ENCODE peak calls at places on chromosomes 11 and 22, in ten cellular contexts. One of them, this sample, is unnamed.

GRCh38 chr22:40044870-40045834 is 50.4 kb downstream of the FAM83F start:
- DNase-seq in heart left ventricle: peak
- DNase-seq in NCI-H2171 treated with DMSO at 0.1 percent for 48 hours: peak
- DNase-seq in Right ventricle myocardium inferior: peak
- DNase-seq in neural crest cell: no peak
- DNase-seq in IMR-90: peak
- DNase-seq in SW 1271: peak
- DNase-seq in naive thymus-derived CD8-positive, alpha-beta T cell: peak
- DNase-seq in stimulated activated CD4-positive, alpha-beta T cell treated with anti-CD3 and anti-CD28 coated beads, Interleukin-2, amount 100 ng/mL, for 24 hours: peak
- DNase-seq in non-pigmented ciliary epithelial cell: no peak
- DNase-seq in this sample: peak

GRCh38 chr11:109303342-109303741 is 118.6 kb upstream of the C11orf87 start:
- DNase-seq in heart left ventricle: no peak
- DNase-seq in NCI-H2171 treated with DMSO at 0.1 percent for 48 hours: no peak
- DNase-seq in Right ventricle myocardium inferior: no peak
- DNase-seq in neural crest cell: no peak
- DNase-seq in IMR-90: no peak
- DNase-seq in SW 1271: no peak
- DNase-seq in naive thymus-derived CD8-positive, alpha-beta T cell: no peak
- DNase-seq in stimulated activated CD4-positive, alpha-beta T cell treated with anti-CD3 and anti-CD28 coated beads, Interleukin-2, amount 100 ng/mL, for 24 hours: no peak
- DNase-seq in non-pigmented ciliary epithelial cell: no peak
- DNase-seq in this sample: no peak

GRCh38 chr11:120985718-120986569 is 38.0 kb upstream of the TBCEL start:
- DNase-seq in heart left ventricle: peak
- DNase-seq in NCI-H2171 treated with DMSO at 0.1 percent for 48 hours: peak
- DNase-seq in Right ventricle myocardium inferior: no peak
- DNase-seq in neural crest cell: peak
- DNase-seq in IMR-90: peak
- DNase-seq in SW 1271: no peak
- DNase-seq in naive thymus-derived CD8-positive, alpha-beta T cell: peak
- DNase-seq in stimulated activated CD4-positive, alpha-beta T cell treated with anti-CD3 and anti-CD28 coated beads, Interleukin-2, amount 100 ng/mL, for 24 hours: peak
- DNase-seq in non-pigmented ciliary epithelial cell: no peak
- DNase-seq in this sample: peak

GRCh38 chr11:34492806-34493414 is 20.7 kb downstream of the ELF5 start:
- DNase-seq in heart left ventricle: peak
- DNase-seq in NCI-H2171 treated with DMSO at 0.1 percent for 48 hours: peak
- DNase-seq in Right ventricle myocardium inferior: no peak
- DNase-seq in neural crest cell: peak
- DNase-seq in IMR-90: peak
- DNase-seq in SW 1271: peak
- DNase-seq in naive thymus-derived CD8-positive, alpha-beta T cell: peak
- DNase-seq in stimulated activated CD4-positive, alpha-beta T cell treated with anti-CD3 and anti-CD28 coated beads, Interleukin-2, amount 100 ng/mL, for 24 hours: peak
- DNase-seq in non-pigmented ciliary epithelial cell: no peak
- DNase-seq in this sample: peak

GRCh38 chr22:28514314-28514713 is 165.3 kb downstream of the TTC28 start:
- DNase-seq in heart left ventricle: no peak
- DNase-seq in NCI-H2171 treated with DMSO at 0.1 percent for 48 hours: no peak
- DNase-seq in Right ventricle myocardium inferior: no peak
- DNase-seq in neural crest cell: no peak
- DNase-seq in IMR-90: no peak
- DNase-seq in SW 1271: no peak
- DNase-seq in naive thymus-derived CD8-positive, alpha-beta T cell: no peak
- DNase-seq in stimulated activated CD4-positive, alpha-beta T cell treated with anti-CD3 and anti-CD28 coated beads, Interleukin-2, amount 100 ng/mL, for 24 hours: no peak
- DNase-seq in non-pigmented ciliary epithelial cell: no peak
- DNase-seq in this sample: peak

GRCh38 chr11:130606781-130607511 is 158.5 kb downstream of the ADAMTS15 start:
- DNase-seq in heart left ventricle: no peak
- DNase-seq in NCI-H2171 treated with DMSO at 0.1 percent for 48 hours: no peak
- DNase-seq in Right ventricle myocardium inferior: peak
- DNase-seq in neural crest cell: no peak
- DNase-seq in IMR-90: peak
- DNase-seq in SW 1271: no peak
- DNase-seq in naive thymus-derived CD8-positive, alpha-beta T cell: no peak
- DNase-seq in stimulated activated CD4-positive, alpha-beta T cell treated with anti-CD3 and anti-CD28 coated beads, Interleukin-2, amount 100 ng/mL, for 24 hours: no peak
- DNase-seq in non-pigmented ciliary epithelial cell: no peak
- DNase-seq in this sample: no peak

GRCh38 chr11:69704508-69705245 is 855 bp upstream of the FGF19 start:
- DNase-seq in heart left ventricle: no peak
- DNase-seq in NCI-H2171 treated with DMSO at 0.1 percent for 48 hours: peak
- DNase-seq in Right ventricle myocardium inferior: no peak
- DNase-seq in neural crest cell: peak
- DNase-seq in IMR-90: no peak
- DNase-seq in SW 1271: no peak
- DNase-seq in naive thymus-derived CD8-positive, alpha-beta T cell: no peak
- DNase-seq in stimulated activated CD4-positive, alpha-beta T cell treated with anti-CD3 and anti-CD28 coated beads, Interleukin-2, amount 100 ng/mL, for 24 hours: no peak
- DNase-seq in non-pigmented ciliary epithelial cell: no peak
- DNase-seq in this sample: peak

GRCh38 chr22:46108564-46109473 is 41.5 kb upstream of the PPARA start:
- DNase-seq in heart left ventricle: peak
- DNase-seq in NCI-H2171 treated with DMSO at 0.1 percent for 48 hours: no peak
- DNase-seq in Right ventricle myocardium inferior: no peak
- DNase-seq in neural crest cell: no peak
- DNase-seq in IMR-90: peak
- DNase-seq in SW 1271: peak
- DNase-seq in naive thymus-derived CD8-positive, alpha-beta T cell: no peak
- DNase-seq in stimulated activated CD4-positive, alpha-beta T cell treated with anti-CD3 and anti-CD28 coated beads, Interleukin-2, amount 100 ng/mL, for 24 hours: no peak
- DNase-seq in non-pigmented ciliary epithelial cell: no peak
- DNase-seq in this sample: peak

GRCh38 chr11:64787526-64788320 is 9.4 kb upstream of the SF1 start:
- DNase-seq in heart left ventricle: no peak
- DNase-seq in NCI-H2171 treated with DMSO at 0.1 percent for 48 hours: no peak
- DNase-seq in Right ventricle myocardium inferior: peak
- DNase-seq in neural crest cell: peak
- DNase-seq in IMR-90: peak
- DNase-seq in SW 1271: peak
- DNase-seq in naive thymus-derived CD8-positive, alpha-beta T cell: peak
- DNase-seq in stimulated activated CD4-positive, alpha-beta T cell treated with anti-CD3 and anti-CD28 coated beads, Interleukin-2, amount 100 ng/mL, for 24 hours: peak
- DNase-seq in non-pigmented ciliary epithelial cell: no peak
- DNase-seq in this sample: peak

GRCh38 chr11:3163241-3163981 is 1.7 kb downstream of the OSBPL5 start:
- DNase-seq in heart left ventricle: no peak
- DNase-seq in NCI-H2171 treated with DMSO at 0.1 percent for 48 hours: peak
- DNase-seq in Right ventricle myocardium inferior: peak
- DNase-seq in neural crest cell: no peak
- DNase-seq in IMR-90: no peak
- DNase-seq in SW 1271: no peak
- DNase-seq in naive thymus-derived CD8-positive, alpha-beta T cell: no peak
- DNase-seq in stimulated activated CD4-positive, alpha-beta T cell treated with anti-CD3 and anti-CD28 coated beads, Interleukin-2, amount 100 ng/mL, for 24 hours: no peak
- DNase-seq in non-pigmented ciliary epithelial cell: no peak
- DNase-seq in this sample: no peak

GRCh38 chr11:72069200-72069599 is 11.1 kb downstream of the NUMA1 start:
- DNase-seq in heart left ventricle: no peak
- DNase-seq in NCI-H2171 treated with DMSO at 0.1 percent for 48 hours: no peak
- DNase-seq in Right ventricle myocardium inferior: no peak
- DNase-seq in neural crest cell: no peak
- DNase-seq in IMR-90: no peak
- DNase-seq in SW 1271: no peak
- DNase-seq in naive thymus-derived CD8-positive, alpha-beta T cell: no peak
- DNase-seq in stimulated activated CD4-positive, alpha-beta T cell treated with anti-CD3 and anti-CD28 coated beads, Interleukin-2, amount 100 ng/mL, for 24 hours: no peak
- DNase-seq in non-pigmented ciliary epithelial cell: no peak
- DNase-seq in this sample: peak

GRCh38 chr11:66692446-66692845 is 14.8 kb upstream of the RBM4B start:
- DNase-seq in heart left ventricle: no peak
- DNase-seq in NCI-H2171 treated with DMSO at 0.1 percent for 48 hours: no peak
- DNase-seq in Right ventricle myocardium inferior: no peak
- DNase-seq in neural crest cell: no peak
- DNase-seq in IMR-90: no peak
- DNase-seq in SW 1271: no peak
- DNase-seq in naive thymus-derived CD8-positive, alpha-beta T cell: no peak
- DNase-seq in stimulated activated CD4-positive, alpha-beta T cell treated with anti-CD3 and anti-CD28 coated beads, Interleukin-2, amount 100 ng/mL, for 24 hours: no peak
- DNase-seq in non-pigmented ciliary epithelial cell: no peak
- DNase-seq in this sample: no peak

GRCh38 chr11:77202941-77203900 is 75.2 kb downstream of the MYO7A start:
- DNase-seq in heart left ventricle: no peak
- DNase-seq in NCI-H2171 treated with DMSO at 0.1 percent for 48 hours: no peak
- DNase-seq in Right ventricle myocardium inferior: no peak
- DNase-seq in neural crest cell: no peak
- DNase-seq in IMR-90: no peak
- DNase-seq in SW 1271: no peak
- DNase-seq in naive thymus-derived CD8-positive, alpha-beta T cell: no peak
- DNase-seq in stimulated activated CD4-positive, alpha-beta T cell treated with anti-CD3 and anti-CD28 coated beads, Interleukin-2, amount 100 ng/mL, for 24 hours: no peak
- DNase-seq in non-pigmented ciliary epithelial cell: no peak
- DNase-seq in this sample: no peak

GRCh38 chr11:2813141-2813908 is 72.2 kb downstream of the CDKN1C start:
- DNase-seq in heart left ventricle: no peak
- DNase-seq in NCI-H2171 treated with DMSO at 0.1 percent for 48 hours: no peak
- DNase-seq in Right ventricle myocardium inferior: peak
- DNase-seq in neural crest cell: no peak
- DNase-seq in IMR-90: peak
- DNase-seq in SW 1271: no peak
- DNase-seq in naive thymus-derived CD8-positive, alpha-beta T cell: peak
- DNase-seq in stimulated activated CD4-positive, alpha-beta T cell treated with anti-CD3 and anti-CD28 coated beads, Interleukin-2, amount 100 ng/mL, for 24 hours: no peak
- DNase-seq in non-pigmented ciliary epithelial cell: no peak
- DNase-seq in this sample: peak

GRCh38 chr22:38724926-38725571 is 19.3 kb downstream of the GTPBP1 start:
- DNase-seq in heart left ventricle: no peak
- DNase-seq in NCI-H2171 treated with DMSO at 0.1 percent for 48 hours: peak
- DNase-seq in Right ventricle myocardium inferior: no peak
- DNase-seq in neural crest cell: no peak
- DNase-seq in IMR-90: peak
- DNase-seq in SW 1271: peak
- DNase-seq in naive thymus-derived CD8-positive, alpha-beta T cell: no peak
- DNase-seq in stimulated activated CD4-positive, alpha-beta T cell treated with anti-CD3 and anti-CD28 coated beads, Interleukin-2, amount 100 ng/mL, for 24 hours: no peak
- DNase-seq in non-pigmented ciliary epithelial cell: no peak
- DNase-seq in this sample: peak